ENCODE peak calls at places on chromosomes 11 and 22, in nine cellular contexts. One of them, this sample, is unnamed.

GRCh38 chr22:38569181-38569971 is 607 bp downstream of the DMC1 start:
- DNase-seq in testis: peak; percentile 18
- DNase-seq in ovary: peak; percentile 41
- DNase-seq in spleen: peak; percentile 79
- DNase-seq in transverse colon: peak; percentile 10
- DNase-seq in body of pancreas: no peak
- DNase-seq in endothelial cell of umbilical vein: no peak
- DNase-seq in adrenal gland: no peak
- DNase-seq in thyroid gland: peak; percentile 5
- DNase-seq in this sample: no peak

GRCh38 chr11:115699733-115700132 is 195.5 kb upstream of the CADM1 start:
- DNase-seq in adrenal gland: no peak
- DNase-seq in body of pancreas: peak; percentile 32
- DNase-seq in transverse colon: no peak
- DNase-seq in thyroid gland: peak; percentile 62
- DNase-seq in endothelial cell of umbilical vein: no peak
- DNase-seq in ovary: no peak
- DNase-seq in spleen: no peak
- DNase-seq in testis: no peak
- DNase-seq in this sample: peak; percentile 33

GRCh38 chr11:73521621-73522020 is 76.3 kb downstream of the FAM168A start:
- DNase-seq in testis: no peak
- DNase-seq in thyroid gland: no peak
- DNase-seq in endothelial cell of umbilical vein: peak; percentile 51
- DNase-seq in ovary: no peak
- DNase-seq in transverse colon: no peak
- DNase-seq in body of pancreas: no peak
- DNase-seq in spleen: no peak
- DNase-seq in adrenal gland: no peak
- DNase-seq in this sample: no peak

GRCh38 chr11:12845739-12846358 is 163.3 kb upstream of the RASSF10 start:
- DNase-seq in thyroid gland: no peak
- DNase-seq in endothelial cell of umbilical vein: peak; percentile 17
- DNase-seq in body of pancreas: peak; percentile 89
- DNase-seq in testis: no peak
- DNase-seq in spleen: no peak
- DNase-seq in ovary: no peak
- DNase-seq in adrenal gland: no peak
- DNase-seq in transverse colon: peak; percentile 63
- DNase-seq in this sample: peak; percentile 20

GRCh38 chr11:57349491-57350274 is 11.5 kb downstream of the P2RX3 start:
- DNase-seq in endothelial cell of umbilical vein: peak; percentile 41
- DNase-seq in ovary: peak; percentile 71
- DNase-seq in adrenal gland: peak; percentile 82
- DNase-seq in body of pancreas: peak; percentile 54
- DNase-seq in testis: peak; percentile 84
- DNase-seq in transverse colon: peak; percentile 67
- DNase-seq in thyroid gland: peak; percentile 57
- DNase-seq in spleen: peak; percentile 90
- DNase-seq in this sample: peak; percentile 23

GRCh38 chr22:20625270-20625669 is 117.9 kb downstream of the MED15 start:
- DNase-seq in adrenal gland: no peak
- DNase-seq in body of pancreas: no peak
- DNase-seq in thyroid gland: no peak
- DNase-seq in transverse colon: no peak
- DNase-seq in ovary: no peak
- DNase-seq in spleen: no peak
- DNase-seq in endothelial cell of umbilical vein: no peak
- DNase-seq in testis: no peak
- DNase-seq in this sample: no peak

GRCh38 chr11:121929581-121929980 is 186.4 kb downstream of the BLID start:
- DNase-seq in thyroid gland: peak; percentile 85
- DNase-seq in ovary: peak; percentile 61
- DNase-seq in testis: peak; percentile 48
- DNase-seq in transverse colon: no peak
- DNase-seq in body of pancreas: peak; percentile 39
- DNase-seq in adrenal gland: no peak
- DNase-seq in spleen: no peak
- DNase-seq in endothelial cell of umbilical vein: peak; percentile 63
- DNase-seq in this sample: no peak

GRCh38 chr22:38086001-38086845 is 2.2 kb upstream of the SLC16A8 start:
- DNase-seq in testis: no peak
- DNase-seq in thyroid gland: no peak
- DNase-seq in transverse colon: no peak
- DNase-seq in body of pancreas: no peak
- DNase-seq in ovary: no peak
- DNase-seq in endothelial cell of umbilical vein: no peak
- DNase-seq in adrenal gland: no peak
- DNase-seq in spleen: no peak
- DNase-seq in this sample: no peak

GRCh38 chr11:31805037-31805628 is 6.0 kb downstream of the PAX6 start:
- DNase-seq in body of pancreas: no peak
- DNase-seq in adrenal gland: no peak
- DNase-seq in ovary: no peak
- DNase-seq in endothelial cell of umbilical vein: no peak
- DNase-seq in spleen: no peak
- DNase-seq in transverse colon: no peak
- DNase-seq in thyroid gland: no peak
- DNase-seq in testis: no peak
- DNase-seq in this sample: no peak

GRCh38 chr22:49332691-49333090 is 495.0 kb downstream of the BRD1 start:
- DNase-seq in body of pancreas: no peak
- DNase-seq in testis: no peak
- DNase-seq in adrenal gland: no peak
- DNase-seq in transverse colon: no peak
- DNase-seq in ovary: no peak
- DNase-seq in endothelial cell of umbilical vein: no peak
- DNase-seq in spleen: no peak
- DNase-seq in thyroid gland: no peak
- DNase-seq in this sample: no peak

GRCh38 chr22:41573677-41574264 is 13.0 kb downstream of the CSDC2 start:
- DNase-seq in testis: no peak
- DNase-seq in spleen: no peak
- DNase-seq in transverse colon: no peak
- DNase-seq in adrenal gland: no peak
- DNase-seq in ovary: peak; percentile 27
- DNase-seq in body of pancreas: no peak
- DNase-seq in endothelial cell of umbilical vein: no peak
- DNase-seq in thyroid gland: no peak
- DNase-seq in this sample: no peak

GRCh38 chr11:112519749-112520148 is 259.1 kb upstream of the PLET1 start:
- DNase-seq in transverse colon: no peak
- DNase-seq in body of pancreas: no peak
- DNase-seq in ovary: no peak
- DNase-seq in endothelial cell of umbilical vein: no peak
- DNase-seq in adrenal gland: no peak
- DNase-seq in thyroid gland: no peak
- DNase-seq in testis: no peak
- DNase-seq in spleen: no peak
- DNase-seq in this sample: no peak

GRCh38 chr22:49713003-49713402 is 114.7 kb downstream of the BRD1 start:
- DNase-seq in adrenal gland: no peak
- DNase-seq in endothelial cell of umbilical vein: no peak
- DNase-seq in spleen: peak; percentile 22
- DNase-seq in testis: no peak
- DNase-seq in transverse colon: no peak
- DNase-seq in thyroid gland: no peak
- DNase-seq in body of pancreas: no peak
- DNase-seq in ovary: no peak
- DNase-seq in this sample: no peak

GRCh38 chr11:9571766-9572120 is 1.7 kb upstream of the WEE1 start:
- DNase-seq in thyroid gland: no peak
- DNase-seq in spleen: no peak
- DNase-seq in endothelial cell of umbilical vein: no peak
- DNase-seq in ovary: no peak
- DNase-seq in body of pancreas: no peak
- DNase-seq in testis: no peak
- DNase-seq in transverse colon: no peak
- DNase-seq in adrenal gland: no peak
- DNase-seq in this sample: no peak

GRCh38 chr11:58524232-58525036 is 16.5 kb upstream of the OR5B21 start:
- DNase-seq in endothelial cell of umbilical vein: peak; percentile 85
- DNase-seq in adrenal gland: peak; percentile 72
- DNase-seq in thyroid gland: peak; percentile 52
- DNase-seq in transverse colon: peak; percentile 61
- DNase-seq in spleen: no peak
- DNase-seq in testis: peak; percentile 77
- DNase-seq in body of pancreas: peak; percentile 68
- DNase-seq in ovary: peak; percentile 62
- DNase-seq in this sample: peak; percentile 49

GRCh38 chr11:94149435-94149834 is 20.8 kb downstream of the PANX1 start:
- DNase-seq in thyroid gland: no peak
- DNase-seq in testis: no peak
- DNase-seq in spleen: no peak
- DNase-seq in ovary: no peak
- DNase-seq in transverse colon: no peak
- DNase-seq in endothelial cell of umbilical vein: peak; percentile 93
- DNase-seq in body of pancreas: no peak
- DNase-seq in adrenal gland: no peak
- DNase-seq in this sample: no peak

GRCh38 chr11:46279393-46280099 is 2.1 kb downstream of the CREB3L1 start:
- DNase-seq in testis: peak; percentile 77
- DNase-seq in transverse colon: peak; percentile 65
- DNase-seq in adrenal gland: peak; percentile 66
- DNase-seq in ovary: peak; percentile 78
- DNase-seq in endothelial cell of umbilical vein: peak; percentile 74
- DNase-seq in spleen: no peak
- DNase-seq in thyroid gland: no peak
- DNase-seq in body of pancreas: peak; percentile 55
- DNase-seq in this sample: peak; percentile 45

GRCh38 chr22:47047321-47048122 is 285.1 kb downstream of the TBC1D22A start:
- DNase-seq in endothelial cell of umbilical vein: no peak
- DNase-seq in thyroid gland: no peak
- DNase-seq in body of pancreas: no peak
- DNase-seq in transverse colon: no peak
- DNase-seq in testis: no peak
- DNase-seq in adrenal gland: no peak
- DNase-seq in spleen: peak; percentile 41
- DNase-seq in ovary: no peak
- DNase-seq in this sample: no peak

GRCh38 chr11:17408026-17408425 is 19.6 kb upstream of the KCNJ11 start:
- DNase-seq in adrenal gland: no peak
- DNase-seq in thyroid gland: peak; percentile 76
- DNase-seq in spleen: peak; percentile 41
- DNase-seq in ovary: no peak
- DNase-seq in body of pancreas: no peak
- DNase-seq in endothelial cell of umbilical vein: no peak
- DNase-seq in testis: no peak
- DNase-seq in transverse colon: no peak
- DNase-seq in this sample: no peak

GRCh38 chr11:17406082-17406817 is 17.8 kb upstream of the KCNJ11 start:
- DNase-seq in endothelial cell of umbilical vein: no peak
- DNase-seq in adrenal gland: no peak
- DNase-seq in thyroid gland: peak; percentile 78
- DNase-seq in ovary: no peak
- DNase-seq in testis: no peak
- DNase-seq in transverse colon: no peak
- DNase-seq in body of pancreas: peak; percentile 43
- DNase-seq in spleen: peak; percentile 10
- DNase-seq in this sample: no peak

GRCh38 chr11:17407575-17407974 is 19.1 kb upstream of the KCNJ11 start:
- DNase-seq in transverse colon: no peak
- DNase-seq in spleen: peak; percentile 20
- DNase-seq in thyroid gland: peak; percentile 57
- DNase-seq in adrenal gland: no peak
- DNase-seq in ovary: no peak
- DNase-seq in testis: no peak
- DNase-seq in endothelial cell of umbilical vein: no peak
- DNase-seq in body of pancreas: no peak
- DNase-seq in this sample: no peak

GRCh38 chr11:17405232-17406005 is 17.0 kb upstream of the KCNJ11 start:
- DNase-seq in spleen: peak; percentile 84
- DNase-seq in transverse colon: peak; percentile 68
- DNase-seq in testis: peak; percentile 34
- DNase-seq in body of pancreas: peak; percentile 96
- DNase-seq in ovary: no peak
- DNase-seq in endothelial cell of umbilical vein: no peak
- DNase-seq in thyroid gland: peak; percentile 96
- DNase-seq in adrenal gland: peak; percentile 78
- DNase-seq in this sample: peak; percentile 81

GRCh38 chr11:17406818-17407149 is 18.3 kb upstream of the KCNJ11 start:
- DNase-seq in transverse colon: no peak
- DNase-seq in endothelial cell of umbilical vein: no peak
- DNase-seq in ovary: no peak
- DNase-seq in testis: no peak
- DNase-seq in body of pancreas: no peak
- DNase-seq in adrenal gland: no peak
- DNase-seq in thyroid gland: no peak
- DNase-seq in spleen: peak; percentile 73
- DNase-seq in this sample: no peak
- H3K36me3 ChIP-seq in transverse colon: no peaks in the 10 kb centered on the region
- H3K36me3 ChIP-seq in endothelial cell of umbilical vein: no peaks in the 10 kb centered on the region
- H3K36me3 ChIP-seq in ovary: no peaks in the 10 kb centered on the region
- H3K36me3 ChIP-seq in testis: no peaks in the 10 kb centered on the region
- H3K36me3 ChIP-seq in body of pancreas: no peaks in the 10 kb centered on the region
- H3K36me3 ChIP-seq in adrenal gland: no peaks in the 10 kb centered on the region
- H3K36me3 ChIP-seq in thyroid gland: no peaks in the 10 kb centered on the region
- H3K36me3 ChIP-seq in spleen: no peaks in the 10 kb centered on the region
- H3K36me3 ChIP-seq in this sample: no peaks in the 10 kb centered on the region

GRCh38 chr11:75320046-75320618 is 31.3 kb downstream of the ARRB1 start:
- DNase-seq in ovary: no peak
- DNase-seq in body of pancreas: no peak
- DNase-seq in testis: no peak
- DNase-seq in thyroid gland: no peak
- DNase-seq in endothelial cell of umbilical vein: peak; percentile 72
- DNase-seq in transverse colon: no peak
- DNase-seq in spleen: no peak
- DNase-seq in adrenal gland: no peak
- DNase-seq in this sample: no peak
- H3K4me1 ChIP-seq in ovary: peaks cover 8% of the 10 kb centered on the region
- H3K4me1 ChIP-seq in body of pancreas: peaks cover 73% of the 10 kb centered on the region
- H3K4me1 ChIP-seq in testis: peaks cover 18% of the 10 kb centered on the region
- H3K4me1 ChIP-seq in thyroid gland: peaks cover 14% of the 10 kb centered on the region
- H3K4me1 ChIP-seq in endothelial cell of umbilical vein: peaks cover 13% of the 10 kb centered on the region
- H3K4me1 ChIP-seq in transverse colon: peaks cover 72% of the 10 kb centered on the region
- H3K4me1 ChIP-seq in spleen: peaks cover 76% of the 10 kb centered on the region
- H3K4me1 ChIP-seq in adrenal gland: no peaks in the 10 kb centered on the region
- H3K4me1 ChIP-seq in this sample: peaks cover 10% of the 10 kb centered on the region

DNA sequence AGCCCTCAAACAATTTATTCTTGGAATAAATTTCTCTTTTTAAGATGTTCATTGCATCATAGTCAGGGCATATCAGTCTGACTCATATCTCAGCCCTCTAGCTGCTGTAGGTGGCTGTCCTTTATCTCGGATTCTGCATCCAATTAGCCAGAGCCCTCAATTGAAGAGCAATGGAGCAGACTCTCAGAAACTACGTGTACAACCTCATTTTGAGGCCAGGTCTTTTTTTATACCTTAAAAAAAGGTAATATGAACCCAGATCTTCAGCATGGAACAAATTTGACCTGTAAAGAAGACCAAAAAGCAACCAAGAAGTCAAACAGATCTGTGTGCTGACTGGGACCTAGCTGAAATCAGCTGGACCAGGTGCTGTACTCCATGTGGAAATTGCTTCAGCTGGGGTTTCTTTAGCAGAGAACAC is 8.7 kb downstream of the OR52A5 start:
- DNase-seq in spleen: no peak
- DNase-seq in endothelial cell of umbilical vein: no peak
- DNase-seq in thyroid gland: no peak
- DNase-seq in adrenal gland: no peak
- DNase-seq in testis: no peak
- DNase-seq in transverse colon: no peak
- DNase-seq in ovary: no peak
- DNase-seq in body of pancreas: no peak
- DNase-seq in this sample: no peak
- TF ChIP-seq POLR2A in spleen: no peak
- TF ChIP-seq POLR2A in endothelial cell of umbilical vein: no peak
- TF ChIP-seq POLR2A in thyroid gland: no peak
- TF ChIP-seq POLR2A in adrenal gland: no peak
- TF ChIP-seq POLR2A in testis: no peak
- TF ChIP-seq POLR2A in transverse colon: no peak
- TF ChIP-seq POLR2A in ovary: no peak
- TF ChIP-seq POLR2A in body of pancreas: no peak
- TF ChIP-seq POLR2A in this sample: no peak

GRCh38 chr11:76524461-76524860 is 79.6 kb downstream of the EMSY start:
- DNase-seq in spleen: no peak
- DNase-seq in testis: no peak
- DNase-seq in ovary: no peak
- DNase-seq in thyroid gland: no peak
- DNase-seq in transverse colon: no peak
- DNase-seq in body of pancreas: no peak
- DNase-seq in endothelial cell of umbilical vein: no peak
- DNase-seq in adrenal gland: no peak
- DNase-seq in this sample: no peak
- H3K36me3 ChIP-seq in spleen: peaks cover 32% of the 10 kb centered on the region
- H3K36me3 ChIP-seq in testis: no peaks in the 10 kb centered on the region
- H3K36me3 ChIP-seq in ovary: no peaks in the 10 kb centered on the region
- H3K36me3 ChIP-seq in thyroid gland: peaks cover 8% of the 10 kb centered on the region
- H3K36me3 ChIP-seq in transverse colon: no peaks in the 10 kb centered on the region
- H3K36me3 ChIP-seq in body of pancreas: peaks cover 2% of the 10 kb centered on the region
- H3K36me3 ChIP-seq in endothelial cell of umbilical vein: peaks cover 4% of the 10 kb centered on the region
- H3K36me3 ChIP-seq in adrenal gland: no peaks in the 10 kb centered on the region
- H3K36me3 ChIP-seq in this sample: no peaks in the 10 kb centered on the region